ENCODE peak calls at places on chromosome 21, in seven cellular contexts. A, Q, K, L, Y, S and O are unnamed samples.
A peak's percentile ranks its signal among the peaks of the same experiment; 100 is the strongest.

GRCh38 chr21:23887709-23888303 is 1719.5 kb downstream of the MRPL39 start:
- DNase-seq in A (no peak), Q (no peak), K (peak; percentile 66), L (no peak), Y (no peak), S (no peak), O (no peak)

GRCh38 chr21:14722841-14723483 is 176.8 kb upstream of the SAMSN1 start:
- DNase-seq in A (no peak), Q (no peak), K (no peak), L (no peak), Y (no peak), S (no peak), O (no peak)

GRCh38 chr21:14080040-14080763 is 130.6 kb downstream of the LIPI start:
- DNase-seq in A (peak; percentile 26), Q (no peak), K (no peak), L (peak; percentile 10), Y (no peak), S (no peak), O (no peak)

GRCh38 chr21:28229811-28230210 is 762.9 kb downstream of the LTN1 start:
- DNase-seq in A (no peak), Q (no peak), K (no peak), L (no peak), Y (peak; percentile 87), S (peak; percentile 93), O (no peak)

GRCh38 chr21:42220138-42220701 is 1.3 kb downstream of the ABCG1 start:
- DNase-seq in A (peak; percentile 46), Q (no peak), K (peak; percentile 25), L (peak; percentile 75), Y (peak; percentile 76), S (peak; percentile 82), O (peak; percentile 79)

GRCh38 chr21:26614251-26614650 is 41.2 kb upstream of the CYYR1 start:
- DNase-seq in A (no peak), Q (no peak), K (no peak), L (no peak), Y (peak; percentile 81), S (no peak), O (no peak)

GRCh38 chr21:42550817-42551216 is 37.2 kb downstream of the SLC37A1 start:
- DNase-seq in A (no peak), Q (no peak), K (no peak), L (peak; percentile 51), Y (no peak), S (no peak), O (no peak)

GRCh38 chr21:15278851-15279250 is 214.1 kb upstream of the NRIP1 start:
- DNase-seq in A (no peak), Q (no peak), K (no peak), L (no peak), Y (no peak), S (no peak), O (no peak)

GRCh38 chr21:43902441-43902840 is 37.4 kb downstream of the AGPAT3 start:
- DNase-seq in A (no peak), Q (no peak), K (peak; percentile 38), L (no peak), Y (peak; percentile 92), S (peak; percentile 27), O (no peak)

GRCh38 chr21:33246506-33246905 is 16.8 kb downstream of the IFNAR2 start:
- DNase-seq in A (no peak), Q (no peak), K (no peak), L (no peak), Y (no peak), S (no peak), O (no peak)

GRCh38 chr21:33246963-33247362 is 17.2 kb downstream of the IFNAR2 start:
- DNase-seq in A (no peak), Q (no peak), K (no peak), L (no peak), Y (no peak), S (no peak), O (no peak)

GRCh38 chr21:33244781-33245105 is 15.0 kb downstream of the IFNAR2 start:
- DNase-seq in A (no peak), Q (no peak), K (no peak), L (no peak), Y (no peak), S (no peak), O (no peak)

GRCh38 chr21:33245289-33245918 is 15.7 kb downstream of the IFNAR2 start:
- DNase-seq in A (no peak), Q (no peak), K (no peak), L (no peak), Y (no peak), S (no peak), O (no peak)

DNA sequence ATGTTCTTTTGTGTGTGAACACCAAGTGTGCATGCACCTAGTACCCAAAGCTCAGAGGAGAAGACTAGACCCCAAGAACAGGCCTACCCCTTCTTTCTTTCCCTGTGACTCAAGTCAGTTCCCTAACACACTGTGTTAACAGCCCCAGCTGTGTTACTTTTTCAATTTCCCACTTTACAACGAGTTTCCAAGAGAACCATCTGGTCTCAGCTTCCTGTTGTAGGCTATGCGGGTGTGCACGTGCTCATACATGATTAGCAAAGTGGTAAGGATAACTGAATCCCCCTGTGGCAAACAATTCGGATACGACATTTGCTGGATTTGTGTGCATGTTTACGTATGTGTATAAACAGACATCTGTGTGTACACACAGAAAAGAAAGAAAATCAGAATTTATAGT is 17.9 kb downstream of the IFNAR2 start:
- DNase-seq in A (no peak), Q (no peak), K (no peak), L (no peak), Y (no peak), S (no peak), O (no peak)
- H3K27ac ChIP-seq in A (no peak overlapping the region), Q (no peak overlapping the region), K (no peak overlapping the region), L (no peak overlapping the region), Y (no peak overlapping the region), S (no peak overlapping the region), O (no peak overlapping the region)

GRCh38 chr21:35338281-35338680 is 289.2 kb upstream of the RUNX1 start:
- DNase-seq in A (no peak), Q (no peak), K (no peak), L (no peak), Y (no peak), S (no peak), O (no peak)

GRCh38 chr21:35336534-35336933 is 287.4 kb upstream of the RUNX1 start:
- DNase-seq in A (no peak), Q (no peak), K (peak; percentile 69), L (no peak), Y (no peak), S (no peak), O (no peak)

GRCh38 chr21:35337573-35337972 is 288.5 kb upstream of the RUNX1 start:
- DNase-seq in A (no peak), Q (no peak), K (no peak), L (no peak), Y (no peak), S (no peak), O (no peak)

GRCh38 chr21:35340273-35340672 is 291.2 kb upstream of the RUNX1 start:
- DNase-seq in A (no peak), Q (no peak), K (no peak), L (no peak), Y (no peak), S (no peak), O (no peak)

DNA sequence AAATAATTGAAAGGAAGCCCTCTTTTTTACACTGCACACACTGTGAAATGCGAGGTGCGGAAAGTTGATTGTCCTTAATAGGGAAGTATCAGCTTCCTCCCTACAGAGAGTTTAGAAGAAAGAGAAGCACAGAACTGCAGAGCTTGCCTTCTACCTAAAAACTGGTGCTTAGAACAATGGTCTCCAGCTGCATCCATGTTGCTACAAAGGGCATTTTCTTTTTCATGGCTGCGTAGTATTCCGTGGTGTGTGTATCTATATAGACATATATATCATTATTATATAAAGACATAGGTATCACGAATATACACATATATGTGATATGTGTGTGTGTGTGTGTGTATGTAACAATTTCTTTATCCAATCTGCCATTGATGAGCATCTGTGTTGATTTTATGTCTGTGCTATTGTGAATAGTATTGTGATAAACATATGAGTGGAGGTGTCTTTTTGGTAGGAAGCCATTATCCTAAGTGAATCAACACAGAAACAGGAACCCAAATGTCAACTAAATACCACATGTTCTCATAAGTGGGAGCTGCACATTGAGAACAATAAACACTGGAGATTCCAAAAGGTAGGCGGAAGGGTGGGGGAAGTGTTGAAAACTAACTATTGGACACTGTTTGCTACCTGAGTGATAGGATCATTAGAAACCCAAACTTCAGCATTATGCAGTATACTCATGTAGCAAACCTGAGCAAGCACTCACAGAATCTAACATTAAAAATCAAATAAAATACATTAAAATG is 290.0 kb upstream of the RUNX1 start:
- DNase-seq in A (no peak), Q (no peak), K (no peak), L (no peak), Y (no peak), S (no peak), O (no peak)
- H3K9me3 ChIP-seq in A (no peaks in the 10 kb centered on the region), Q (no peaks in the 10 kb centered on the region), K (no peaks in the 10 kb centered on the region), L (no peaks in the 10 kb centered on the region), Y (no peaks in the 10 kb centered on the region), S (no peaks in the 10 kb centered on the region), O (no peaks in the 10 kb centered on the region)

GRCh38 chr21:18248171-18248570 is 3.5 kb downstream of the CHODL start:
- DNase-seq in A (no peak), Q (no peak), K (no peak), L (no peak), Y (no peak), S (no peak), O (no peak)

GRCh38 chr21:18249542-18250152 is 5.0 kb downstream of the CHODL start:
- DNase-seq in A (no peak), Q (peak; percentile 41), K (no peak), L (no peak), Y (no peak), S (no peak), O (no peak)

GRCh38 chr21:18245493-18245967 is 897 bp downstream of the CHODL start:
- DNase-seq in A (peak; percentile 21), Q (no peak), K (no peak), L (no peak), Y (no peak), S (no peak), O (peak; percentile 64)

DNA sequence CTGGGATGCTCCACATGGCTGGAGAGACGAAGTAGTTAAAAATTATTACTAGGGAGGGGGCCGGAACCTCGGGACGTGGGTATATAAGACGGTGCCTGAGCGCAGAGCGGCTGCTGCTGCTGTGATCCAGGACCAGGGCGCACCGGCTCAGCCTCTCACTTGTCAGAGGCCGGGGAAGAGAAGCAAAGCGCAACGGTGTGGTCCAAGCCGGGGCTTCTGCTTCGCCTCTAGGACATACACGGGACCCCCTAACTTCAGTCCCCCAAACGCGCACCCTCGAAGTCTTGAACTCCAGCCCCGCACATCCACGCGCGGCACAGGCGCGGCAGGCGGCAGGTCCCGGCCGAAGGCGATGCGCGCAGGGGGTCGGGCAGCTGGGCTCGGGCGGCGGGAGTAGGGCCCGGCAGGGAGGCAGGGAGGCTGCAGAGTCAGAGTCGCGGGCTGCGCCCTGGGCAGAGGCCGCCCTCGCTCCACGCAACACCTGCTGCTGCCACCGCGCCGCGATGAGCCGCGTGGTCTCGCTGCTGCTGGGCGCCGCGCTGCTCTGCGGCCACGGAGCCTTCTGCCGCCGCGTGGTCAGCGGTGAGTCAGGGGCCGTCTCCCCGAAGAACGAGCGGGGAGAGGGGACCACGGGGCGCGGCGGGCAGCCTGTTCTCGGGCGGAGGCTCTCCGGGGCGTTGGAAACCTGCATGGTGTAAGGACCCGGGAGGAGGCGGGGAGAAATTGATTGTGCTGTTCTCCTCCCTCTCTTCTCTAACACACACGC is at the start of gene CHODL:
- DNase-seq in A (peak; percentile 24), Q (no peak), K (no peak), L (no peak), Y (peak; percentile 5), S (no peak), O (peak; percentile 76)
- H3K9ac ChIP-seq in A (peak within 1 kb of the TSS; percentile 95), Q (no peak within 1 kb of the TSS), K (no peak within 1 kb of the TSS), L (no peak within 1 kb of the TSS), Y (no peak within 1 kb of the TSS), S (no peak within 1 kb of the TSS), O (no peak within 1 kb of the TSS)

GRCh38 chr21:16309250-16309971 is 579.6 kb downstream of the USP25 start:
- DNase-seq in A (no peak), Q (no peak), K (no peak), L (no peak), Y (no peak), S (no peak), O (no peak)
- H3K27ac ChIP-seq in A (no peak overlapping the region), Q (no peak overlapping the region), K (no peak overlapping the region), L (no peak overlapping the region), Y (no peak overlapping the region), S (no peak overlapping the region), O (no peak overlapping the region)